ENCODE peak calls at places on chromosomes 16 and 17, in eight cellular contexts. E is stimulated activated CD4-positive, alpha-beta T cell treated with anti-CD3 and anti-CD28 coated beads, Interleukin-1b, Interleukin-23, amount 100 ng/mL, for 24 hours; L is ELR; G is effector memory CD4-positive, alpha-beta T cell; Y is LHCN-M2; O is pancreas; K is CD8-positive, alpha-beta memory T cell; N is sciatic nerve. M is an unnamed sample.

GRCh38 chr17:80795737-80796136 is 195.9 kb upstream of the CHMP6 start:
- DNase-seq in K (no peak), E (no peak), L (no peak), G (no peak), Y (no peak), N (no peak), O (no peak), M (no peak)

GRCh38 chr16:3292604-3293003 is 9.3 kb downstream of the ZNF263 start:
- DNase-seq in O (no peak), G (no peak), L (peak), N (no peak), Y (peak), K (no peak), E (no peak), M (no peak)

GRCh38 chr17:47670064-47670463 is 20.3 kb downstream of the KPNB1 start:
- DNase-seq in K (no peak), Y (no peak), L (no peak), N (no peak), G (no peak), O (no peak), E (no peak), M (no peak)

GRCh38 chr17:74943808-74944522 is 8.3 kb downstream of the OTOP3 start:
- DNase-seq in L (no peak), O (no peak), Y (no peak), N (no peak), K (no peak), E (no peak), G (no peak), M (no peak)

GRCh38 chr17:21295036-21295952 is 10.8 kb downstream of the MAP2K3 start:
- DNase-seq in K (no peak), Y (no peak), L (no peak), O (no peak), E (no peak), N (no peak), G (no peak), M (no peak)

GRCh38 chr17:21177854-21178600 is 35.9 kb downstream of the TMEM11 start:
- DNase-seq in O (peak), N (peak), Y (no peak), L (no peak), G (no peak), K (no peak), E (no peak), M (no peak)

GRCh38 chr17:6823011-6823442 is 8.5 kb downstream of the TEKT1 start:
- DNase-seq in E (no peak), N (no peak), Y (peak), K (no peak), O (no peak), L (peak), G (no peak), M (peak)

GRCh38 chr16:80580109-80580832 is 39.5 kb downstream of the DYNLRB2 start:
- DNase-seq in K (peak), Y (no peak), E (peak), N (no peak), O (no peak), G (peak), L (peak), M (no peak)

GRCh38 chr17:66441012-66441703 is 138.7 kb downstream of the PRKCA start:
- DNase-seq in N (no peak), O (no peak), G (no peak), Y (no peak), E (no peak), L (no peak), K (no peak), M (no peak)

GRCh38 chr17:46035112-46035818 is 36.2 kb downstream of the STH start:
- DNase-seq in E (no peak), N (no peak), O (peak), L (no peak), G (no peak), K (no peak), Y (peak), M (peak)

GRCh38 chr16:15857779-15858560 is 1.1 kb upstream of the MYH11 start:
- DNase-seq in Y (no peak), E (no peak), G (no peak), N (peak), L (peak), O (no peak), K (no peak), M (no peak)

GRCh38 chr17:50263293-50264262 is 10.7 kb upstream of the TMEM92 start:
- DNase-seq in Y (no peak), O (no peak), N (peak), L (no peak), G (no peak), K (no peak), E (no peak), M (no peak)

GRCh38 chr16:2150418-2151187 is 2.2 kb downstream of the RAB26 start:
- DNase-seq in G (no peak), N (no peak), Y (peak), O (peak), E (no peak), K (no peak), L (peak), M (no peak)

GRCh38 chr16:84341533-84342295 is 26.6 kb upstream of the ATP2C2 start:
- DNase-seq in E (no peak), L (no peak), K (no peak), N (no peak), G (no peak), Y (no peak), O (no peak), M (no peak)

GRCh38 chr16:84922351-84923135 is 88.8 kb downstream of the ZDHHC7 start:
- DNase-seq in O (no peak), L (no peak), K (no peak), Y (peak), N (peak), E (no peak), G (no peak), M (no peak)

GRCh38 chr16:66930189-66930588 is 4.0 kb downstream of the CIAO2B start:
- DNase-seq in K (no peak), L (peak), N (no peak), E (no peak), O (no peak), Y (peak), G (no peak), M (peak)

GRCh38 chr16:22712471-22712870 is 101.5 kb upstream of the HS3ST2 start:
- DNase-seq in L (no peak), O (no peak), Y (no peak), G (no peak), N (no peak), E (no peak), K (no peak), M (no peak)

GRCh38 chr16:57875347-57875746 is 73.1 kb upstream of the KIFC3 start:
- DNase-seq in L (no peak), O (no peak), G (no peak), N (no peak), Y (no peak), E (no peak), K (no peak), M (no peak)